ENCODE peak calls at places on chromosomes 16 and 17, in eight cellular contexts. Y, R, C, B, D, T, I and Z are unnamed samples.

GRCh38 chr17:80316927-80317705 is 56.5 kb downstream of the RNF213 start:
- DNase-seq in Y (no peak), R (no peak), C (no peak), B (no peak), D (no peak), T (no peak), I (no peak), Z (no peak)

GRCh38 chr16:88747588-88748301 is 37.3 kb downstream of the PIEZO1 start:
- DNase-seq in Y (no peak), R (peak; percentile 69), C (peak; percentile 90), B (peak; percentile 81), D (no peak), T (no peak), I (no peak), Z (no peak)

GRCh38 chr17:26731005-26731921 is 562.7 kb upstream of the WSB1 start:
- DNase-seq in Y (no peak), R (no peak), C (peak; percentile 24), B (no peak), D (no peak), T (no peak), I (no peak), Z (no peak)

GRCh38 chr17:79658811-79659207 is 48.0 kb upstream of the RBFOX3 start:
- DNase-seq in Y (peak; percentile 46), R (no peak), C (peak; percentile 86), B (peak; percentile 6), D (no peak), T (no peak), I (peak; percentile 11), Z (no peak)

GRCh38 chr17:72515291-72516065 is 394.7 kb downstream of the SOX9 start:
- DNase-seq in Y (no peak), R (no peak), C (no peak), B (peak; percentile 19), D (no peak), T (no peak), I (no peak), Z (no peak)

GRCh38 chr17:78360371-78361226 is 722 bp upstream of the SOCS3 start:
- DNase-seq in Y (peak; percentile 95), R (peak; percentile 89), C (peak; percentile 100), B (peak; percentile 98), D (peak; percentile 95), T (no peak), I (no peak), Z (no peak)

GRCh38 chr17:35183332-35183731 is 10.9 kb downstream of the SLC35G3 start:
- DNase-seq in Y (no peak), R (peak; percentile 19), C (no peak), B (no peak), D (no peak), T (no peak), I (no peak), Z (no peak)

GRCh38 chr16:13083687-13084086 is 182.3 kb downstream of the SHISA9 start:
- DNase-seq in Y (no peak), R (no peak), C (peak; percentile 65), B (peak; percentile 45), D (no peak), T (no peak), I (no peak), Z (no peak)

GRCh38 chr17:82299452-82299851 is 18.0 kb downstream of the CD7 start:
- DNase-seq in Y (no peak), R (no peak), C (no peak), B (no peak), D (no peak), T (no peak), I (no peak), Z (no peak)

GRCh38 chr17:63645775-63646491 is 23.7 kb downstream of the MAP3K3 start:
- DNase-seq in Y (no peak), R (peak; percentile 90), C (peak; percentile 33), B (no peak), D (no peak), T (no peak), I (no peak), Z (no peak)

GRCh38 chr16:85762970-85763369 is 12.1 kb upstream of the C16orf74 start:
- DNase-seq in Y (no peak), R (no peak), C (no peak), B (no peak), D (no peak), T (no peak), I (no peak), Z (no peak)

GRCh38 chr17:28402224-28402630 is 3.8 kb downstream of the SLC46A1 start:
- DNase-seq in Y (no peak), R (peak; percentile 52), C (peak; percentile 92), B (no peak), D (no peak), T (no peak), I (no peak), Z (no peak)

GRCh38 chr16:3147046-3147756 is 12.4 kb downstream of the ZNF213 start:
- DNase-seq in Y (no peak), R (no peak), C (no peak), B (no peak), D (no peak), T (no peak), I (no peak), Z (no peak)

GRCh38 chr16:3149630-3150345 is 15.0 kb downstream of the ZNF213 start:
- DNase-seq in Y (peak; percentile 77), R (peak; percentile 70), C (peak; percentile 91), B (peak; percentile 87), D (peak; percentile 74), T (no peak), I (no peak), Z (no peak)

GRCh38 chr16:3148256-3149192 is 13.7 kb downstream of the ZNF213 start:
- DNase-seq in Y (no peak), R (no peak), C (no peak), B (no peak), D (no peak), T (no peak), I (no peak), Z (no peak)

GRCh38 chr16:3149193-3149530 is 14.3 kb downstream of the ZNF213 start:
- DNase-seq in Y (no peak), R (no peak), C (no peak), B (no peak), D (no peak), T (no peak), I (no peak), Z (no peak)

DNA sequence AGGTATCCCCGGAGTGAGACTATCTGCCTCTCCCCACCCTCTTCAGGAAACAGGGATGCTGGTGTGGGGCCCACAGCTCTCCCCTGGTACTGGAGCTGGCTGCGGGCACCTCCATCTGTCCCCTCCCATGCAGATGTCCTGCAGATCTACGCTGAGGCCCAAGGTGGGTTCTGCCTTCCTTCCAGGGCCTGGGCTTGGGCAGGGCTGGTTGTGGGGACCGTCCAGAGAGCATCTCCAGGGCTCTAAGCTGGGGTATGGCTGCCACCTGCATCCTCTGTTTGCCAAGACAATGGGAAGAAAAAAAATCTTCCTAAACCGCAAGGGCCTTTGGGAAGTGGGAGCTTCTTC is 12.9 kb downstream of the ZNF213 start:
- DNase-seq in Y (no peak), R (no peak), C (no peak), B (no peak), D (no peak), T (no peak), I (no peak), Z (no peak)
- H3K4me3 ChIP-seq in Y (no peak overlapping the region), R (no peak overlapping the region), C (no peak overlapping the region), B (no peak overlapping the region), D (no peak overlapping the region), T (no peak overlapping the region), I (no peak overlapping the region), Z (no peak overlapping the region)

GRCh38 chr16:27275394-27275793 is 6.8 kb upstream of the NSMCE1 start:
- DNase-seq in Y (no peak), R (no peak), C (no peak), B (no peak), D (no peak), T (no peak), I (no peak), Z (no peak)

GRCh38 chr16:27272076-27272475 is 3.5 kb upstream of the NSMCE1 start:
- DNase-seq in Y (no peak), R (no peak), C (peak; percentile 24), B (no peak), D (no peak), T (no peak), I (no peak), Z (no peak)

GRCh38 chr16:27270389-27270788 is 1.8 kb upstream of the NSMCE1 start:
- DNase-seq in Y (no peak), R (no peak), C (no peak), B (no peak), D (no peak), T (no peak), I (no peak), Z (no peak)

GRCh38 chr16:27273330-27273669 is 4.7 kb upstream of the NSMCE1 start:
- DNase-seq in Y (no peak), R (no peak), C (no peak), B (no peak), D (no peak), T (no peak), I (no peak), Z (no peak)

DNA sequence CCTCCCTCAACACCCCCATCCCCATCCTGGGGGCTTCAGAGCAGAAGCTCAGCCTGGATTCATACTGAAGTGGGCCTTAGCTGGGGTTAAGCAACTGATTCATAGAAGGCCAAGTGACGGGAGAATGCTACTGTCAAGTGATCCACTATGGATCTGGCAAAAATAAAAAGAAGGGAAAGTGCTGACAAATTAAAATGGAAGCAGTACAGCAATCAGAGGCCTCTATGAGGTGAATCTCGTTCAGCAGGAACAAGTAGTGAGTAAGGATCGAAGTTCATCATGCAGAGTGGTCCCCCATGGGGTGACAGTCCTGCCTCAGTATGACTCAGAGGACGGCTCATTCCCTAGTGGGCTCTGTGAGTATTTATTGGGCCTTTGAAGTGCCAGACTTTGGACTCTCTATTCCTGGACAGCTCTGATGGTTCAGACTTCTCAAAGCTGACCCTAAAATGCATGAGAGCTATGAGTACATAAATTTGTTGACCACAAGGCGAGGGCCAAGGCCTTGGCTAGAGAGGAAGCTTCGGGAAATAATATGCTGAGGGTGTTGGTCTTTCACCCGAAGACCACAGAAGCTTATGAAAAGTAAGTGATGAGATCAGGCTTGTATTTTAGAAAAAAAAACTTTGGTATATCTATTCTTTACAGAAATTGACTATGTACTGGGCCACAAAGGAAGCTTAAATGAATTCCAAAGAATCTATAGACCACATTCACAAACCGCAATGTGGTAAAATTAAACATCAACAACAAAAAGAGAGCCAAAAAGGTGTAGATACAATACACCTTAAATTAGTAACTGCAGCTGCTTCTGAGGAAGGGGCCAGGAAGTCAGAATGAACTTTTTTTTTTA is 5.3 kb upstream of the NSMCE1 start:
- DNase-seq in Y (no peak), R (no peak), C (peak; percentile 26), B (no peak), D (no peak), T (no peak), I (no peak), Z (no peak)
- H3K4me3 ChIP-seq in Y (no peak overlapping the region), R (no peak overlapping the region), C (no peak overlapping the region), B (no peak overlapping the region), D (no peak overlapping the region), T (no peak overlapping the region), I (no peak overlapping the region), Z (no peak overlapping the region)

DNA sequence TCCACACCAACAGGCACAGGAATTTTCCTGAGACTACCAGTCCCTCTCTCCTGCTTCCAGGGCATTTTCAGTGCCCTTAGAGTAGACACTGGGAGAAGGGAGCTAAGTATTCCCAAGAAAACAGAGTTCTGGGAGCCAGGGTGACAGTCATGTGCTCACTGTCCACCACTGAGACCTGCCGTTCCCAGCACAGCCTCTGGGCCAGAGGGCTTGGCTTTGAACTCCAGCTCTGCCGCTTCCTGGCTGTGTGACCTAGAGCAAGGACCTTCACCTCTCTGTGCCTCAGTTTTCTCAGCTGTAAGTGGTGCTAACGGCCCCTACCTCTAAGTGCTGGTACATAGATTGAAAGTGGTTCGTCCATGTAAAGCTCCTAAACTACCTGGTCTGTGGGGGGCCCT is 9.4 kb downstream of the UBALD2 start:
- DNase-seq in Y (no peak), R (no peak), C (no peak), B (no peak), D (no peak), T (no peak), I (no peak), Z (no peak)
- H3K4me3 ChIP-seq in Y (no peak overlapping the region), R (no peak overlapping the region), C (no peak overlapping the region), B (no peak overlapping the region), D (no peak overlapping the region), T (no peak overlapping the region), I (no peak overlapping the region), Z (no peak overlapping the region)

GRCh38 chr16:58012481-58012880 is 11.3 kb downstream of the USB1 start:
- DNase-seq in Y (no peak), R (no peak), C (peak; percentile 78), B (no peak), D (no peak), T (no peak), I (no peak), Z (no peak)
- H3K4me3 ChIP-seq in Y (no peak overlapping the region), R (no peak overlapping the region), C (no peak overlapping the region), B (no peak overlapping the region), D (no peak overlapping the region), T (no peak overlapping the region), I (no peak overlapping the region), Z (no peak overlapping the region)